ENCODE peak calls at places on chromosomes 3 and 15, in five cellular contexts. U is progenitor cell of endocrine pancreas, D is foreskin keratinocyte, M is B cell, L is lower leg skin. W is an unnamed sample.

GRCh38 chr3:27022096-27022761 is 347.0 kb downstream of the NEK10 start:
- DNase-seq in U (no peak), D (no peak), M (no peak), L (no peak), W (no peak)

GRCh38 chr3:163576314-163576713 is 1502.0 kb downstream of the SI start:
- DNase-seq in U (no peak), D (no peak), M (no peak), L (no peak), W (no peak)

GRCh38 chr3:106457278-106458210 is 588.7 kb upstream of the CBLB start:
- DNase-seq in U (no peak), D (peak), M (no peak), L (peak), W (no peak)

GRCh38 chr15:60326824-60327654 is 70.7 kb downstream of the ANXA2 start:
- DNase-seq in U (no peak), D (peak), M (no peak), L (no peak), W (no peak)

GRCh38 chr3:136932518-136932917 is 25.3 kb upstream of the IL20RB start:
- DNase-seq in U (no peak), D (peak), M (no peak), L (no peak), W (no peak)

GRCh38 chr15:55247276-55247675 is 42.3 kb downstream of the RAB27A start:
- DNase-seq in U (no peak), D (no peak), M (no peak), L (no peak), W (no peak)

GRCh38 chr3:32340039-32340438 is 51.6 kb upstream of the CMTM7 start:
- DNase-seq in U (no peak), D (peak), M (peak), L (no peak), W (no peak)

GRCh38 chr3:67646586-67647234 is 7.7 kb downstream of the SUCLG2 start:
- DNase-seq in U (no peak), D (no peak), M (no peak), L (no peak), W (no peak)

GRCh38 chr3:150840733-150841515 is 64.3 kb downstream of the MINDY4B start:
- DNase-seq in U (no peak), D (no peak), M (no peak), L (no peak), W (no peak)

GRCh38 chr3:98921957-98922356 is 20.5 kb upstream of the DCBLD2 start:
- DNase-seq in U (no peak), D (no peak), M (no peak), L (no peak), W (no peak)

GRCh38 chr3:149717391-149718056 is 34.8 kb downstream of the COMMD2 start:
- DNase-seq in U (peak), D (peak), M (no peak), L (no peak), W (no peak)

DNA sequence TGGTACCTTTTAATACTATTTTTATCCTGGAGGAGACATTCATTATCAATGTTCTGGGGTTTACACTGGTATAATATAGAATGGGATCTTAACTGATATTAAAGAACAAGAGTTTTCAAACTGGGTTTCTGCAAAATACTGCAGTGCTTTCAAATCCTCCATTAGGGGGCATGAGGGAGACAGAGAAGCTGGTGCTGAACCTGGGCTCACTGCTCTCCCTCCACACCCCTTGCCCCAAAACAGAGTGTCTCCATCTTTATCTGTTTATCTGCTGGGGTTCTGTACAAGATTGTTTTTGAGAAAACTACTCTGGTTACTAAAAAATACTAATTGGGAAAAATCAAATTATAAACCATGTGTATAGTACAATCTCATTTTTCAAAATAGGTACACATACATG is 41.7 kb downstream of the CADPS start:
- DNase-seq in U (no peak), D (no peak), M (no peak), L (no peak), W (no peak)
- TF ChIP-seq CTCF in U (peak), D (peak), M (no peak), L (no peak), W (no peak)

GRCh38 chr3:47421741-47422649 is 41.2 kb downstream of the PTPN23 start:
- DNase-seq in U (no peak), D (no peak), M (peak), L (no peak), W (no peak)
- TF ChIP-seq CTCF in U (peak), D (peak), M (no peak), L (no peak), W (no peak)

DNA sequence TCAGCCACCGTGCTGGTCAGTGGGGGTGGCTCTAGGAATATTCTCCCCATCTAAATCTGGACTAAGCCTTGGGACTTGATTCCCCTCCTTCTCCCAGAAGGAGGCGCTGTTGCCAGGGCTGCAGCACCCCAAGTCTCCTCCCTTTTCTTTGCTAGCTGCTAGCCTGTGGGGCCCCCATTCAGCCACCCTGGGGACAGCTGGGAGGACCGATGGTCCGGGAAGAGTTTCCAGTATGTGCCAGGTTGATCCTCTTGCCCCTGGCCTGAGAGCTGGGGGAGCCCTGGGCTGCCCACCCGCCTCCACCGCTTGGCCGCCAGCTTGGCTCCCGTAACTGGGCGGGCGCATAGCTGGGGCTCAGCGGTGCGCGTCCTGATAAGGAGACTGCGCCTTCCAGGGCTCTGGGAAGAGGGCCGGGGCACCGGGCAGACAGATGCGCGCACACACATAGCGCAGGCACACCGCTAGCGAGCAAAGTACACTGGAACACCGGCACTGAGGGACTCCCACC is 4.2 kb downstream of the SMAD6 start:
- DNase-seq in U (no peak), D (no peak), M (no peak), L (no peak), W (no peak)
- TF ChIP-seq CTCF in U (peak), D (peak), M (no peak), L (no peak), W (peak)

GRCh38 chr15:48974865-48975264 is 11.1 kb upstream of the SHC4 start:
- DNase-seq in U (no peak), D (no peak), M (no peak), L (no peak), W (no peak)
- TF ChIP-seq CTCF in U (peak), D (no peak), M (no peak), L (no peak), W (no peak)

DNA sequence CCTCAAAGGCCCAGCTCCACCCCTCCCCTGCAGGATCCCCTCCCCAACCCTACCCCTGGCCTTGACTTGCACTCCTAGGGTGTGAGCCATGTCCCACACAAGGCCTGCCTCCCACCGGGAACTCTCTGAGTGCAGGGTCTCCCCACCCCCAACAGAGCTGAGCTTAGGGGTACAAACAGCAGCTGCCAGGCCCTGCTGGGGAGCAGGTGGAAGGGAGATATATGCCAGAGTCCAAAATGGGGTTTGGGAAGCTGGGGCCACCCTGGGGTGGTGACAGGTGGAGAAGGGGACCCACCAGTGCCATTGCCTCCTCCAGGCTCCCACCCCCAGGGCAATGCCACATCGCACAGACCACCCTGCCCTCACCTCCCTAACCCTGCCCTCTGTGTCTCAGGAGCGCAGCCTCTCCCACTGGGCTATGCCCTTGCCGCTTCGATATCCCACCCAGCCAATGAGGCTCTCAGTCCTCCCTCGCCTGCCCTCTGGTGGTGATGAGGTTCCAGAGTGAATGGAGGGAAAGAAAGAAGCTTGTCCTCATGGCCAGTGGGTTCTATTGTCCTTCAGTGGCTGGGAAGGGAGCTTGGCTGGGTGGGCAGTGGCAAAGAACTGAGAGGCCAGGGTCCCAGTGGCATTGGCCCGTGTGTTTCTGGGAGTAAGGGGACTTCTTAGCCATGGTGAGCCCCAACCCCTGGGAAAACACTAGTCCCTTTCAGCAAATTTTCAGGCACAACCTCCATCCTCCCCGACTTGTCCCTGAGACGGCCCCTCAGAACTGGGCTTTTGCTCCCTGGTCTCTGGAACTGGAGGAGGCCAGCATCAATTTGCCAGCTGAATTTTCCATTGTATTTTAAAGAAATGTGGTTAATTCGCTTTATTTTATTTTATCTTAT is 46.8 kb downstream of the CYP11A1 start:
- DNase-seq in U (no peak), D (no peak), M (no peak), L (peak), W (no peak)
- TF ChIP-seq CTCF in U (peak), D (peak), M (peak), L (no peak), W (peak)

GRCh38 chr3:142998439-142998838 is 2.9 kb upstream of the U2SURP start:
- DNase-seq in U (no peak), D (no peak), M (no peak), L (no peak), W (no peak)
- TF ChIP-seq CTCF in U (no peak), D (no peak), M (no peak), L (no peak), W (no peak)

DNA sequence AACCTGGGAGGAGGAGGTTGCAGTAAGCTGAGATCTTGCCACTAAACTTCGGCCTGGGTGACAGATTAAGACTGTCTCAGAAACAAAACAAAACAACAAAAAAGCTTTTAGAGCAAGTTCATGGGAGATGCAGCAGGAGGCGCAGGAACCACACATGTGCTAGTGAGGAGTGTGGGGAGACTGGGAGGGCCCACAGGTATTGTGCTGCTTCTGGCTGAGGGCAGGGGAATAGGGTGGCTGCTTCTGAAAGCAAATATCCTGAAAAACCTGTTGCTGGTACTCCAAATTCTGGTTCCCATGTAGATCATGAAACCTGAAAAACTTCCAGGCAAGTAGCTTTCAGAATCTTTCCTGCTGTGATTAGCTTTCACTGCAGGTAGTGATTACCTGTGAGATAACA is 22.1 kb downstream of the TYRO3 start:
- DNase-seq in U (no peak), D (peak), M (no peak), L (no peak), W (no peak)
- TF ChIP-seq CTCF in U (peak), D (peak), M (no peak), L (no peak), W (no peak)

W was measured in osteocyte.